ENCODE peak calls at places on chromosomes 12 and 14, in ten cellular contexts. A is A549, F is esophagus squamous epithelium, Y is H9, W is cardiac muscle cell, K is kidney, D is neural progenitor cell, E is lower lobe of right lung, R is sigmoid colon, P is tibial artery. I is an unnamed sample.

GRCh38 chr12:76558684-76559276 is 791 bp downstream of the OSBPL8 start:
- DNase-seq in A (peak; percentile 30), F (peak; percentile 27), Y (peak; percentile 57), W (peak; percentile 75), K (peak; percentile 85), D (peak; percentile 64), E (peak; percentile 80), R (peak; percentile 68), P (peak; percentile 74), I (peak; percentile 71)

GRCh38 chr14:93135399-93135798 is 19.7 kb upstream of the ITPK1 start:
- DNase-seq in A (no peak), F (no peak), Y (no peak), W (no peak), K (no peak), D (no peak), E (no peak), R (no peak), P (peak; percentile 71), I (no peak)

GRCh38 chr14:22886500-22887259 is 3.7 kb downstream of the REM2 start:
- DNase-seq in A (peak; percentile 73), F (no peak), Y (peak; percentile 92), W (peak; percentile 78), K (peak; percentile 95), D (peak; percentile 89), E (peak; percentile 87), R (peak; percentile 83), P (peak; percentile 84), I (peak; percentile 78)

GRCh38 chr14:77186911-77187648 is 5.5 kb downstream of the TMEM63C start:
- DNase-seq in A (peak; percentile 25), F (no peak), Y (no peak), W (peak; percentile 22), K (no peak), D (peak; percentile 64), E (no peak), R (peak; percentile 50), P (no peak), I (no peak)

GRCh38 chr14:69288956-69289705 is 29.2 kb downstream of the GALNT16 start:
- DNase-seq in A (no peak), F (no peak), Y (no peak), W (no peak), K (peak; percentile 13), D (no peak), E (no peak), R (no peak), P (peak; percentile 34), I (no peak)

GRCh38 chr12:25054783-25055144 is 105.9 kb upstream of the BCAT1 start:
- DNase-seq in A (no peak), F (no peak), Y (no peak), W (no peak), K (no peak), D (no peak), E (no peak), R (no peak), P (no peak), I (no peak)

GRCh38 chr12:29769162-29769820 is 14.5 kb downstream of the TMTC1 start:
- DNase-seq in A (no peak), F (no peak), Y (no peak), W (no peak), K (no peak), D (no peak), E (no peak), R (no peak), P (no peak), I (no peak)

GRCh38 chr12:54429014-54429471 is 10.0 kb upstream of the ITGA5 start:
- DNase-seq in A (no peak), F (no peak), Y (no peak), W (no peak), K (no peak), D (no peak), E (no peak), R (peak; percentile 89), P (no peak), I (no peak)

GRCh38 chr14:65106316-65106715 is 4.0 kb upstream of the MAX start:
- DNase-seq in A (no peak), F (no peak), Y (no peak), W (no peak), K (no peak), D (no peak), E (no peak), R (no peak), P (no peak), I (no peak)

GRCh38 chr12:102513272-102513671 is 32.9 kb upstream of the IGF1 start:
- DNase-seq in A (no peak), F (no peak), Y (no peak), W (no peak), K (no peak), D (no peak), E (no peak), R (no peak), P (no peak), I (no peak)
- TF ChIP-seq CTCF in A (no peak), F (no peak), Y (no peak), W (no peak), K (no peak), D (no peak), E (no peak), R (no peak), P (no peak), I (no peak)

GRCh38 chr14:99592394-99592793 is 11.6 kb downstream of the CCDC85C start:
- DNase-seq in A (no peak), F (no peak), Y (no peak), W (no peak), K (no peak), D (no peak), E (no peak), R (no peak), P (no peak), I (no peak)

GRCh38 chr14:99595524-99595923 is 8.5 kb downstream of the CCDC85C start:
- DNase-seq in A (no peak), F (no peak), Y (no peak), W (no peak), K (no peak), D (no peak), E (no peak), R (no peak), P (no peak), I (no peak)

GRCh38 chr14:99592933-99593753 is 10.9 kb downstream of the CCDC85C start:
- DNase-seq in A (no peak), F (no peak), Y (no peak), W (no peak), K (no peak), D (peak; percentile 56), E (no peak), R (peak; percentile 65), P (no peak), I (peak; percentile 78)

GRCh38 chr14:99595034-99595433 is 9.0 kb downstream of the CCDC85C start:
- DNase-seq in A (no peak), F (no peak), Y (no peak), W (no peak), K (no peak), D (no peak), E (no peak), R (no peak), P (no peak), I (peak; percentile 24)

GRCh38 chr14:99593971-99594841 is 9.8 kb downstream of the CCDC85C start:
- DNase-seq in A (no peak), F (no peak), Y (no peak), W (no peak), K (no peak), D (no peak), E (no peak), R (no peak), P (no peak), I (no peak)
- H3K4me1 ChIP-seq in A (peaks cover 68% of the 10 kb centered on the region), F (peaks cover 99% of the 10 kb centered on the region), Y (peaks cover 2% of the 10 kb centered on the region), W (peaks cover 37% of the 10 kb centered on the region), K (peaks cover 30% of the 10 kb centered on the region), D (peaks cover 41% of the 10 kb centered on the region), E (peaks cover 86% of the 10 kb centered on the region), R (peaks cover 97% of the 10 kb centered on the region), P (peaks cover 10% of the 10 kb centered on the region), I (peaks cover 12% of the 10 kb centered on the region)

DNA sequence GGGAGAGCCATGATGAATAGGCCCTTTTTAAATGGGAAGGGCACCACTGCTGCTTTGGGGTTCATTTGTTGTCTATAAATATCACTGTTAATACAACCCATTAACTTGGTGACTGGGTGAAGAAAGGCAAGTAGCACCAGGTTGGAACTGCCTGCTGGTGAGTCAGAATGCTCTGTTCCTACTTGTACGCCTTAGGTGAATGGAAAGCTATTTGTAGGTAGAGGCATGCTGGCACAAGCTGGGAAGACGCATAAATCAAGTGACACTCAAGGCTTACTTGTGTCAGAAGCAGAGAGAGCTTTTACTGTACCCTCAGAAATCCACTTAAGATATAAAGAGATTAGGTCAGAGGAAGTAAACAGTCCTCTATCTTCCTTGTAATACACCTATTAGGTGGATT is 142.5 kb downstream of the TMX1 start:
- DNase-seq in A (no peak), F (no peak), Y (no peak), W (peak; percentile 24), K (no peak), D (no peak), E (no peak), R (no peak), P (no peak), I (peak; percentile 39)
- H3K27ac ChIP-seq in A (no peak overlapping the region), F (peak overlapping the region; percentile 75), Y (no peak overlapping the region), W (no peak overlapping the region), K (no peak overlapping the region), D (no peak overlapping the region), E (no peak overlapping the region), R (no peak overlapping the region), P (no peak overlapping the region), I (no peak overlapping the region)

GRCh38 chr12:120432772-120433525 is 5.0 kb upstream of the COX6A1 start:
- DNase-seq in A (no peak), F (no peak), Y (no peak), W (no peak), K (no peak), D (no peak), E (no peak), R (no peak), P (no peak), I (no peak)

GRCh38 chr12:120439646-120440247 is 1.8 kb downstream of the COX6A1 start:
- DNase-seq in A (peak; percentile 78), F (peak; percentile 5), Y (peak; percentile 85), W (peak; percentile 75), K (no peak), D (peak; percentile 83), E (no peak), R (no peak), P (no peak), I (no peak)

GRCh38 chr12:120438495-120439198 is 734 bp downstream of the COX6A1 start:
- DNase-seq in A (no peak), F (no peak), Y (no peak), W (no peak), K (no peak), D (no peak), E (no peak), R (no peak), P (no peak), I (no peak)

DNA sequence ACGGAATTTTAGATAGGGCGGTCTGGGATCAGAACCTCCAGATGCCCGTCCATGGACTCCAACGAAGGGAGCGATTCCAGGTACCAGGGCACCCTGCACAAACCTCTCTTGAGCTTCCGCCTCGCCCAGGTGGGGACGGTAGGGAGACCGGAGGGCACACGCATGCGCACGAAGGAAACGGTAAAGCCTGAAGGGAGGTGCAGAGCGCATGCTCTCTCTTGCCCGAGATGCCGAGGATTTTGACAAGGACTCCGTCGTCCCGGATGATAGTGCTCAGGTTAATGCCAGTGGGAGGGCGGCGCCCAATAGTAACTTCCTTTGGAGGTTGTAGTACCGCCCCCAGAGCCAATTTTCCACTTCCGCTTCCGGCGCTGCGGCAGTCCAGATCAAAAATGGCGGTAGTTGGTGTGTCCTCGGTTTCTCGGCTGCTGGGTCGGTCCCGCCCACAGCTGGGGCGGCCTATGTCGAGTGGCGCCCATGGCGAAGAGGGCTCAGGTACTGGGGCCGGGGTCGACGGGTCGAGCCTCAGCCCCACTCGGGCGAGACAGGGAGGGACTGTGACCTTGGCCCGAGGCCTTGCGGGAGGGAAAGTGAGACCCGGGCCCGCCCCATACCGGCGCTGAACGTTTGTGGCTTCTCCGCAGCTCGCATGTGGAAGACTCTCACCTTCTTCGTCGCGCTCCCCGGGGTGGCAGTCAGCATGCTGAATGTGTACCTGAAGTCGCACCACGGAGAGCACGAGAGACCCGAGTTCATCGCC is at the start of gene COX6A1:
- DNase-seq in A (peak; percentile 99), F (peak; percentile 75), Y (peak; percentile 100), W (peak; percentile 99), K (peak; percentile 98), D (peak; percentile 99), E (peak; percentile 98), R (peak; percentile 98), P (peak; percentile 94), I (peak; percentile 96)
- TF ChIP-seq CTCF in A (no peak), F (peak; percentile 18), Y (no peak), W (no peak), K (peak; percentile 4), D (no peak), E (no peak), R (no peak), P (no peak), I (no peak)

I was measured in left lung.